ENCODE peak calls at places on chromosomes 11 and 22, in five cellular contexts. R is H54, J is ACHN, L is brain microvascular endothelial cell, B is psoas muscle. O is an unnamed sample.

GRCh38 chr11:24312464-24313238 is 184.2 kb upstream of the LUZP2 start:
- DNase-seq in R (no peak), J (no peak), L (peak), B (no peak), O (no peak)

GRCh38 chr11:76172583-76172982 is 33.7 kb downstream of the WNT11 start:
- DNase-seq in R (no peak), J (no peak), L (no peak), B (no peak), O (no peak)

GRCh38 chr11:116263020-116263419 is 509.8 kb downstream of the BUD13 start:
- DNase-seq in R (no peak), J (no peak), L (no peak), B (no peak), O (no peak)

GRCh38 chr11:67413266-67413797 is 2.1 kb upstream of the CARNS1 start:
- DNase-seq in R (no peak), J (no peak), L (no peak), B (no peak), O (no peak)

GRCh38 chr11:6232899-6233298 is 1.5 kb downstream of the FHIP1B start:
- DNase-seq in R (no peak), J (no peak), L (no peak), B (no peak), O (no peak)

GRCh38 chr11:86500500-86501170 is 125.9 kb downstream of the CCDC81 start:
- DNase-seq in R (no peak), J (no peak), L (no peak), B (no peak), O (no peak)

GRCh38 chr11:93063101-93063500 is 93.7 kb downstream of the MTNR1B start:
- DNase-seq in R (no peak), J (no peak), L (no peak), B (no peak), O (no peak)

GRCh38 chr22:27269751-27270586 is 531.6 kb downstream of the MN1 start:
- DNase-seq in R (no peak), J (no peak), L (no peak), B (no peak), O (no peak)

GRCh38 chr11:22703561-22703960 is 37.1 kb downstream of the GAS2 start:
- DNase-seq in R (no peak), J (peak), L (no peak), B (no peak), O (no peak)

GRCh38 chr11:533586-534196 is 1.7 kb downstream of the HRAS start:
- DNase-seq in R (no peak), J (no peak), L (no peak), B (peak), O (no peak)

GRCh38 chr11:120001161-120002135 is 136.5 kb downstream of the TRIM29 start:
- DNase-seq in R (no peak), J (no peak), L (no peak), B (no peak), O (no peak)

GRCh38 chr22:41508770-41509170 is 35.5 kb downstream of the POLR3H start:
- DNase-seq in R (no peak), J (no peak), L (no peak), B (peak), O (no peak)

GRCh38 chr11:82996966-82997606 is 74.6 kb downstream of the RAB30 start:
- DNase-seq in R (peak), J (no peak), L (no peak), B (no peak), O (no peak)

GRCh38 chr11:67535577-67535976 is 12.3 kb upstream of the CABP2 start:
- DNase-seq in R (no peak), J (no peak), L (no peak), B (no peak), O (no peak)

GRCh38 chr11:111836766-111837165 is 34.6 kb downstream of the ALG9 start:
- DNase-seq in R (no peak), J (peak), L (no peak), B (no peak), O (no peak)

GRCh38 chr11:67280791-67281551 is 8.1 kb upstream of the ANKRD13D start:
- DNase-seq in R (no peak), J (no peak), L (no peak), B (peak), O (no peak)

GRCh38 chr11:98798333-98798732 is 222.4 kb upstream of the CNTN5 start:
- DNase-seq in R (no peak), J (no peak), L (no peak), B (no peak), O (no peak)

GRCh38 chr11:97107604-97108003 is 717.8 kb downstream of the JRKL start:
- DNase-seq in R (no peak), J (no peak), L (no peak), B (no peak), O (no peak)